ENCODE peak calls at places on chromosomes 7 and 10, in eight cellular contexts. Y is NCI-H748 treated with DMSO at 0.1 percent for 48 hours; N is stimulated activated CD8-positive, alpha-beta memory T cell treated with anti-CD3 and anti-CD28 coated beads, Interleukin-4, amount 100 ng/mL, for 24 hours; H is H54; C is KBM-7; K is Ammon's horn; U is progenitor cell of endocrine pancreas; E is NCI-H774. P is an unnamed sample.

GRCh38 chr10:45580781-45581496 is 91.6 kb downstream of the ZFAND4 start:
- DNase-seq in N (no peak), H (no peak), C (no peak), Y (no peak), K (no peak), U (no peak), E (no peak), P (no peak)

GRCh38 chr7:20892776-20893175 is 106.1 kb upstream of the SP8 start:
- DNase-seq in C (no peak), E (no peak), N (no peak), H (no peak), K (no peak), Y (peak), U (no peak), P (no peak)

GRCh38 chr7:22667562-22668239 is 59.3 kb upstream of the IL6 start:
- DNase-seq in E (peak), Y (peak), C (no peak), N (no peak), U (no peak), H (peak), K (no peak), P (no peak)

GRCh38 chr7:56105508-56105907 is 768 bp downstream of the CHCHD2 start:
- DNase-seq in H (no peak), N (no peak), U (no peak), E (peak), Y (no peak), C (peak), K (no peak), P (no peak)

GRCh38 chr7:55438765-55439525 is 73.8 kb downstream of the LANCL2 start:
- DNase-seq in Y (peak), N (no peak), K (no peak), C (no peak), U (no peak), H (no peak), E (peak), P (no peak)

GRCh38 chr10:121371836-121372235 is 226.4 kb downstream of the FGFR2 start:
- DNase-seq in H (no peak), U (no peak), K (no peak), C (no peak), E (no peak), N (no peak), Y (no peak), P (no peak)

GRCh38 chr10:72756674-72757385 is 64.9 kb downstream of the MCU start:
- DNase-seq in K (no peak), E (no peak), C (no peak), Y (no peak), H (no peak), N (no peak), U (no peak), P (no peak)

GRCh38 chr10:104735469-104735868 is 94.4 kb downstream of the SORCS3 start:
- DNase-seq in H (no peak), N (no peak), Y (no peak), K (no peak), E (no peak), C (no peak), U (no peak), P (no peak)

GRCh38 chr7:91330378-91331295 is 66.4 kb downstream of the FZD1 start:
- DNase-seq in C (no peak), Y (no peak), U (no peak), K (no peak), N (no peak), E (no peak), H (no peak), P (no peak)

GRCh38 chr7:145474287-145474686 is 638.4 kb upstream of the TPK1 start:
- DNase-seq in H (no peak), N (no peak), C (no peak), K (no peak), Y (no peak), E (no peak), U (no peak), P (no peak)